ENCODE peak calls at places on chromosomes 2 and 18, in five cellular contexts. One of them, this sample, is unnamed.

GRCh38 chr2:74864728-74865722 is 31.1 kb downstream of the HK2 start:
- DNase-seq in neuronal stem cell: no peak
- DNase-seq in K562: peak; percentile 38
- DNase-seq in endodermal cell: peak; percentile 63
- DNase-seq in MM.1S: no peak
- DNase-seq in this sample: peak; percentile 56

GRCh38 chr2:8701980-8702379 is 20.1 kb downstream of the ID2 start:
- DNase-seq in neuronal stem cell: no peak
- DNase-seq in K562: no peak
- DNase-seq in endodermal cell: no peak
- DNase-seq in MM.1S: no peak
- DNase-seq in this sample: no peak

GRCh38 chr2:46296840-46297545 is at the start of gene EPAS1:
- DNase-seq in neuronal stem cell: peak; percentile 81
- DNase-seq in K562: peak; percentile 99
- DNase-seq in endodermal cell: peak; percentile 97
- DNase-seq in MM.1S: peak; percentile 91
- DNase-seq in this sample: peak; percentile 94

GRCh38 chr2:53131416-53131815 is 636.2 kb upstream of the CHAC2 start:
- DNase-seq in neuronal stem cell: no peak
- DNase-seq in K562: no peak
- DNase-seq in endodermal cell: no peak
- DNase-seq in MM.1S: no peak
- DNase-seq in this sample: no peak

GRCh38 chr2:121089005-121089510 is 195.9 kb downstream of the TFCP2L1 start:
- DNase-seq in neuronal stem cell: no peak
- DNase-seq in K562: no peak
- DNase-seq in endodermal cell: no peak
- DNase-seq in MM.1S: no peak
- DNase-seq in this sample: no peak

GRCh38 chr2:38436227-38436664 is 59.2 kb upstream of the ATL2 start:
- DNase-seq in neuronal stem cell: no peak
- DNase-seq in K562: no peak
- DNase-seq in endodermal cell: no peak
- DNase-seq in MM.1S: no peak
- DNase-seq in this sample: no peak

GRCh38 chr2:27735263-27735904 is 36.1 kb upstream of the MRPL33 start:
- DNase-seq in neuronal stem cell: no peak
- DNase-seq in K562: peak; percentile 75
- DNase-seq in endodermal cell: peak; percentile 91
- DNase-seq in MM.1S: no peak
- DNase-seq in this sample: peak; percentile 82

GRCh38 chr2:85996591-85996990 is 107.8 kb upstream of the ST3GAL5 start:
- DNase-seq in neuronal stem cell: peak; percentile 31
- DNase-seq in K562: peak; percentile 79
- DNase-seq in endodermal cell: peak; percentile 69
- DNase-seq in MM.1S: no peak
- DNase-seq in this sample: peak; percentile 14

GRCh38 chr2:19046986-19047780 is 311.2 kb downstream of the OSR1 start:
- DNase-seq in neuronal stem cell: no peak
- DNase-seq in K562: no peak
- DNase-seq in endodermal cell: no peak
- DNase-seq in MM.1S: no peak
- DNase-seq in this sample: no peak

GRCh38 chr2:176584333-176584732 is 315.1 kb downstream of the MTX2 start:
- DNase-seq in neuronal stem cell: no peak
- DNase-seq in K562: no peak
- DNase-seq in endodermal cell: no peak
- DNase-seq in MM.1S: no peak
- DNase-seq in this sample: no peak

DNA sequence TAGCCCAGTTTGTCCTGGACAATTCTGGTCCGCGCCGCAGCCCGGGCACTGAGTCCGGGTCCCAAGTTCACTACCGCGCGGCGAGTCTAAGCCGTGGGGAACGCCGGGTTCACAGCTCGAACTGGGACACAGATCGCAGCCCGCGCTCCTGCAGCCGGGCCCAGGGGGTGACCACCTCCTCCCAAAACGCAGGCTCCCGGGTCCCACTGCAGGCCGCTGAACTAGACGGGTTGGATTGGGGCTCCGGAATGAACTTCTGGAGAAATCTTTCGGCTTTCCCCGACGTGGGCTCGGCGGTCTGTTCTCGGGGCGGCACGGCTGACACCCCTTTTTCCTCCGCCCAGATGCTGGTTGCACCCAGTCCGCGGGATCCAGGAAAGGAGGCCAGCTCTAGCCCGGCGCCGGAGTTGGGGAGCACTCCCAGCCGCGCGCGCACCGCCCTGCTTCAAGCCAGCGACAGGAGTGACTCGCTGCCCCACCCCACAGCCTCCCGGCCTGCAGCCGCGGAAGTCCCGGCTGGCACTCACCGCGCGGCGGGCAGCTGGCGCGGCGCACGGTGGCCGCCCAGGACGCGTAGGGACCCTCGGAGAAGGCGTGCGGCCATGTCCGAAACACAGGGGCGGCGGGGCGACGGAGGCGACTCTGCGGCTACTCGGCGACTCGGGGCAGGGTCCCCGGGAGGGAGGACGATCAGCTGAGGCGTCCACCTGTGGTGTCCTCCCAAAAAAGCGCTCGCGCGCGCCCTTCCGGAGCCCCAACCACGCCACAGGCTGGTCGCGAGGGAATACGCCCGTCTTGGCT is at the start of gene ACADL:
- DNase-seq in neuronal stem cell: peak; percentile 54
- DNase-seq in K562: peak; percentile 6
- DNase-seq in endodermal cell: peak; percentile 87
- DNase-seq in MM.1S: no peak
- DNase-seq in this sample: peak; percentile 71
- H3K9ac ChIP-seq in neuronal stem cell: peak within 1 kb of the TSS; percentile 70
- H3K9ac ChIP-seq in K562: no peak within 1 kb of the TSS
- H3K9ac ChIP-seq in endodermal cell: peak within 1 kb of the TSS; percentile 34
- H3K9ac ChIP-seq in MM.1S: no peak within 1 kb of the TSS
- H3K9ac ChIP-seq in this sample: no peak within 1 kb of the TSS

GRCh38 chr18:22282311-22283235 is 113.2 kb downstream of the GATA6 start:
- DNase-seq in neuronal stem cell: no peak
- DNase-seq in K562: no peak
- DNase-seq in endodermal cell: peak; percentile 57
- DNase-seq in MM.1S: no peak
- DNase-seq in this sample: peak; percentile 34
- H3K9ac ChIP-seq in neuronal stem cell: no peak overlapping the region
- H3K9ac ChIP-seq in K562: no peak overlapping the region
- H3K9ac ChIP-seq in endodermal cell: no peak overlapping the region
- H3K9ac ChIP-seq in MM.1S: no peak overlapping the region
- H3K9ac ChIP-seq in this sample: no peak overlapping the region

GRCh38 chr2:144941743-144942488 is 422.0 kb upstream of the ZEB2 start:
- DNase-seq in neuronal stem cell: no peak
- DNase-seq in K562: no peak
- DNase-seq in endodermal cell: no peak
- DNase-seq in MM.1S: no peak
- DNase-seq in this sample: no peak

GRCh38 chr2:144944506-144945230 is 424.7 kb upstream of the ZEB2 start:
- DNase-seq in neuronal stem cell: no peak
- DNase-seq in K562: no peak
- DNase-seq in endodermal cell: no peak
- DNase-seq in MM.1S: no peak
- DNase-seq in this sample: no peak

GRCh38 chr2:144942516-144943256 is 422.8 kb upstream of the ZEB2 start:
- DNase-seq in neuronal stem cell: no peak
- DNase-seq in K562: no peak
- DNase-seq in endodermal cell: no peak
- DNase-seq in MM.1S: no peak
- DNase-seq in this sample: no peak

GRCh38 chr2:144943293-144943941 is 423.5 kb upstream of the ZEB2 start:
- DNase-seq in neuronal stem cell: no peak
- DNase-seq in K562: no peak
- DNase-seq in endodermal cell: no peak
- DNase-seq in MM.1S: no peak
- DNase-seq in this sample: no peak

GRCh38 chr2:144943986-144944385 is 424.1 kb upstream of the ZEB2 start:
- DNase-seq in neuronal stem cell: no peak
- DNase-seq in K562: no peak
- DNase-seq in endodermal cell: no peak
- DNase-seq in MM.1S: no peak
- DNase-seq in this sample: no peak
- H3K9ac ChIP-seq in neuronal stem cell: no peak overlapping the region
- H3K9ac ChIP-seq in K562: no peak overlapping the region
- H3K9ac ChIP-seq in endodermal cell: no peak overlapping the region
- H3K9ac ChIP-seq in MM.1S: no peak overlapping the region
- H3K9ac ChIP-seq in this sample: no peak overlapping the region

GRCh38 chr18:28267276-28267675 is 90.3 kb upstream of the CDH2 start:
- DNase-seq in neuronal stem cell: no peak
- DNase-seq in K562: no peak
- DNase-seq in endodermal cell: no peak
- DNase-seq in MM.1S: no peak
- DNase-seq in this sample: no peak

GRCh38 chr18:28267878-28268625 is 91.1 kb upstream of the CDH2 start:
- DNase-seq in neuronal stem cell: no peak
- DNase-seq in K562: no peak
- DNase-seq in endodermal cell: no peak
- DNase-seq in MM.1S: no peak
- DNase-seq in this sample: no peak

DNA sequence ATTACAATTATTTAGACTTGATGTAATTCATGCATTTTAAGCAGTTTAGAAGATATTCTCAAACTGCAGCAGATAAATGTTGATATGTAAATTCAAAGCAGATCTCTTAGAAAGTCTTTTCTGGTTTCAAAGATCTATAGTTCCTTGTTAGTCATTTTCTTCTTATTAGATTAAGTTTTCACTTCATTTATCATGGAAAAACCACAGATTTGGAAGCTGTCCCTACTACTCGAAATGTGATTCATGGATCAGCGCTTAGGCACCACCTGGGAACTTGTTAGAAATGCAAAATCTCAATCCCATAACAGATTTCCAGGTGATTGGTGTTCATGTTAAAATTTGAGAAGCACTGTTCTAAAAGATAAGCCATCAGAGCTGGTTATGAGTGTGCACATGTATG is 92.8 kb upstream of the CDH2 start:
- DNase-seq in neuronal stem cell: no peak
- DNase-seq in K562: no peak
- DNase-seq in endodermal cell: no peak
- DNase-seq in MM.1S: no peak
- DNase-seq in this sample: no peak
- H3K9ac ChIP-seq in neuronal stem cell: no peak overlapping the region
- H3K9ac ChIP-seq in K562: no peak overlapping the region
- H3K9ac ChIP-seq in endodermal cell: no peak overlapping the region
- H3K9ac ChIP-seq in MM.1S: no peak overlapping the region
- H3K9ac ChIP-seq in this sample: no peak overlapping the region

GRCh38 chr2:29012211-29012681 is 31.1 kb downstream of the TOGARAM2 start:
- DNase-seq in neuronal stem cell: no peak
- DNase-seq in K562: no peak
- DNase-seq in endodermal cell: no peak
- DNase-seq in MM.1S: no peak
- DNase-seq in this sample: no peak

GRCh38 chr2:29011650-29012060 is 30.6 kb downstream of the TOGARAM2 start:
- DNase-seq in neuronal stem cell: no peak
- DNase-seq in K562: no peak
- DNase-seq in endodermal cell: peak; percentile 64
- DNase-seq in MM.1S: no peak
- DNase-seq in this sample: no peak

GRCh38 chr2:29009711-29010677 is 28.9 kb downstream of the TOGARAM2 start:
- DNase-seq in neuronal stem cell: no peak
- DNase-seq in K562: no peak
- DNase-seq in endodermal cell: no peak
- DNase-seq in MM.1S: no peak
- DNase-seq in this sample: no peak

GRCh38 chr2:29009270-29009669 is 28.2 kb downstream of the TOGARAM2 start:
- DNase-seq in neuronal stem cell: no peak
- DNase-seq in K562: no peak
- DNase-seq in endodermal cell: no peak
- DNase-seq in MM.1S: no peak
- DNase-seq in this sample: no peak

GRCh38 chr2:29010946-29011649 is 30.0 kb downstream of the TOGARAM2 start:
- DNase-seq in neuronal stem cell: no peak
- DNase-seq in K562: no peak
- DNase-seq in endodermal cell: peak; percentile 83
- DNase-seq in MM.1S: peak; percentile 29
- DNase-seq in this sample: peak; percentile 52
- H3K9ac ChIP-seq in neuronal stem cell: no peak overlapping the region
- H3K9ac ChIP-seq in K562: no peak overlapping the region
- H3K9ac ChIP-seq in endodermal cell: no peak overlapping the region
- H3K9ac ChIP-seq in MM.1S: no peak overlapping the region
- H3K9ac ChIP-seq in this sample: no peak overlapping the region

DNA sequence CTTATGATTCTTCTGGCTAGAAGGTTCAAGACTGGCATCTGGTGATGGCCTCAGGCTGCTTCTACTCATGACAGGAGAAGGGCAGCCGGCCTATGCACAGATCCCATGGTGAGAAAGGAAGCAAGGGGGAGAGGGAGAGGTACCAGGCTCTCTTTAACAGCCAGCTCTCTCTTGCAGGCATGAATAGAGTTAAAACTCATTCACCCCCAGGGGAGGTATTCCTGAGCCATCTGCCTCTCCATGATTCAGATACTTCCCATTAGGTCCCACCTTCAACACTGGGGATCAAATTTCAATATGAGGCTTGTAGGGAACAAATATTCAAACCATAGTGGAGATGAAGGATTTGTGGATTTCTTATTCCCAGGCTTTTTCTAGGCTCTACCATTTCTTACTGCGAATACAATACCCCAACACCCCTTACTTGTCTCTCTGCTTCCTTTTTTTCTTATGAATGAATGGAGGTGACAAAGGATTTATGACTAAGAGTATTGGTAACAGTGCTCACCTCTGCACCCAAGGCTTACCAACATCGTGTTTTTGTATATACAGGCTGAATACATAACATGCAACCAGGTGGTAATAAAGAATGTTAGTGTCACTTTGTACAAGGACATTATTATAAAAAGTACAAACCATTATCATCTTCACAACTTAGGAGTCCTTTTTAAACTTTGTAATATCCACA is 454.6 kb upstream of the TRIB2 start:
- DNase-seq in neuronal stem cell: no peak
- DNase-seq in K562: no peak
- DNase-seq in endodermal cell: no peak
- DNase-seq in MM.1S: no peak
- DNase-seq in this sample: no peak
- H3K9ac ChIP-seq in neuronal stem cell: no peak overlapping the region
- H3K9ac ChIP-seq in K562: no peak overlapping the region
- H3K9ac ChIP-seq in endodermal cell: no peak overlapping the region
- H3K9ac ChIP-seq in MM.1S: peak overlapping the region; percentile 9
- H3K9ac ChIP-seq in this sample: no peak overlapping the region

GRCh38 chr18:24917767-24918166 is 434.2 kb downstream of the ZNF521 start:
- DNase-seq in neuronal stem cell: no peak
- DNase-seq in K562: no peak
- DNase-seq in endodermal cell: no peak
- DNase-seq in MM.1S: no peak
- DNase-seq in this sample: no peak

GRCh38 chr18:24915547-24915946 is 436.4 kb downstream of the ZNF521 start:
- DNase-seq in neuronal stem cell: no peak
- DNase-seq in K562: no peak
- DNase-seq in endodermal cell: no peak
- DNase-seq in MM.1S: no peak
- DNase-seq in this sample: no peak

GRCh38 chr18:24913507-24914147 is 438.3 kb downstream of the ZNF521 start:
- DNase-seq in neuronal stem cell: no peak
- DNase-seq in K562: no peak
- DNase-seq in endodermal cell: no peak
- DNase-seq in MM.1S: no peak
- DNase-seq in this sample: no peak

GRCh38 chr18:24914685-24915267 is 437.2 kb downstream of the ZNF521 start:
- DNase-seq in neuronal stem cell: no peak
- DNase-seq in K562: no peak
- DNase-seq in endodermal cell: no peak
- DNase-seq in MM.1S: no peak
- DNase-seq in this sample: no peak

GRCh38 chr18:24914148-24914525 is 437.8 kb downstream of the ZNF521 start:
- DNase-seq in neuronal stem cell: no peak
- DNase-seq in K562: no peak
- DNase-seq in endodermal cell: no peak
- DNase-seq in MM.1S: no peak
- DNase-seq in this sample: no peak
- H3K9ac ChIP-seq in neuronal stem cell: no peak overlapping the region
- H3K9ac ChIP-seq in K562: no peak overlapping the region
- H3K9ac ChIP-seq in endodermal cell: no peak overlapping the region
- H3K9ac ChIP-seq in MM.1S: no peak overlapping the region
- H3K9ac ChIP-seq in this sample: no peak overlapping the region

This sample was measured in H9.